ENCODE peak calls at places on chromosomes 12 and 14, in four cellular contexts. V, D, X and T are unnamed samples.

GRCh38 chr12:54593135-54593534 is 4.7 kb upstream of the PPP1R1A start:
- DNase-seq in D (no peak), X (no peak), V (no peak), T (no peak)

GRCh38 chr12:108616941-108617858 is 16.5 kb downstream of the SELPLG start:
- DNase-seq in D (no peak), X (peak), V (no peak), T (no peak)

GRCh38 chr12:55829967-55830600 is 697 bp upstream of the DNAJC14 start:
- DNase-seq in D (peak), V (peak), X (no peak), T (no peak)

GRCh38 chr14:37602605-37603453 is 7.4 kb downstream of the TTC6 start:
- DNase-seq in D (no peak), X (no peak), V (no peak), T (peak)

GRCh38 chr12:21852251-21852650 is 77.7 kb upstream of the KCNJ8 start:
- DNase-seq in X (no peak), D (no peak), V (peak), T (no peak)

GRCh38 chr12:96041181-96041580 is 5.8 kb upstream of the LTA4H start:
- DNase-seq in D (no peak), V (no peak), X (no peak), T (no peak)

GRCh38 chr14:67486890-67487289 is 1.6 kb downstream of the TMEM229B start:
- DNase-seq in X (no peak), D (no peak), V (no peak), T (no peak)

GRCh38 chr14:91299483-91300115 is 55.1 kb upstream of the GPR68 start:
- DNase-seq in X (no peak), V (no peak), D (no peak), T (no peak)

GRCh38 chr12:64099430-64099829 is 122.7 kb downstream of the KICS2 start:
- DNase-seq in D (no peak), V (peak), X (no peak), T (no peak)

GRCh38 chr14:42980419-42980818 is 1373.7 kb downstream of the LRFN5 start:
- DNase-seq in V (no peak), X (no peak), D (no peak), T (no peak)

GRCh38 chr14:61229475-61229888 is 51.7 kb downstream of the TMEM30B start:
- DNase-seq in V (no peak), D (no peak), X (no peak), T (peak)
- TF ChIP-seq PBX3 in V (no peak), D (no peak), X (no peak), T (no peak)

GRCh38 chr12:84817297-84817696 is 95.3 kb downstream of the SLC6A15 start:
- DNase-seq in D (no peak), X (no peak), V (no peak), T (no peak)
- TF ChIP-seq PBX3 in D (no peak), X (no peak), V (no peak), T (no peak)

DNA sequence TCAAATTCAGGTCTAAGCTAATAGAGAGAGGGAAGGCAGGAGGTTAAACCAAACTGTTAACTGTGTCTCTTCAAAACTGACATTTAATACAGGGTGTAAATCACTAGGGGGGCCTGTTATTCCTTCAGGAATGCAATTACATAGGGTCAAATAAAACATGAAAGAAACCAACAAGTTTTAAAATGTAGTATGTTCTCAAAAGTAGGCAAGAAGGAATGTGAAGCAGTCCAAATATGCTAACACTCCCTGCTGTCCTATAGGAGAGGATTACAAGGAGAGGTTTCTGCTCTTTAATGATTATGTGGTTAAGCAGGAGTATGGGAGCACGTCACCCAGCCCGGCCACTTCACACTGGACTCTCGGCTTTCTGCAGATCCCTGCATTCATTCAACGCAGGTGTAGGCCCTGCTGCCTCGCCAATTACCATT is 42.5 kb upstream of the BMP4 start:
- DNase-seq in X (no peak), V (peak), D (no peak), T (peak)
- TF ChIP-seq PBX3 in X (no peak), V (no peak), D (no peak), T (no peak)

DNA sequence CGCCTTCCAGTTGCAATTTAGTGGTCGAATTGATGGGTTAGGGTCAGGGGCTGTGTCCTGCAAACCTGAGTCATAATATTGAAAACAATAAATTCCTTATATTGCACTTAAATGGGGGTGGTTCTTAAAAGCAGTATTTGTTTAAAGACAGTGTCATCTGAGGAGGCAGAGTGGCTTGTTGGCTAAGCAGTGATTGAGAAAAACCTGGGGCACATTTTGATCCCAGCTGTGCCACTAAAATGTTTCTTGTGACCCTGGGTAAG is 48.4 kb downstream of the FBXW8 start:
- DNase-seq in X (no peak), V (no peak), D (no peak), T (no peak)
- TF ChIP-seq PBX3 in X (no peak), V (no peak), D (no peak), T (no peak)

GRCh38 chr14:29554335-29554734 is 373.3 kb downstream of the PRKD1 start:
- DNase-seq in X (no peak), D (no peak), V (no peak), T (no peak)

GRCh38 chr14:29545714-29546113 is 381.9 kb downstream of the PRKD1 start:
- DNase-seq in X (no peak), D (no peak), V (no peak), T (no peak)

GRCh38 chr14:29553427-29553826 is 374.2 kb downstream of the PRKD1 start:
- DNase-seq in D (no peak), V (no peak), X (no peak), T (no peak)

GRCh38 chr14:29548948-29549370 is 378.7 kb downstream of the PRKD1 start:
- DNase-seq in D (peak), X (peak), V (peak), T (peak)
- TF ChIP-seq PBX3 in D (no peak), X (no peak), V (no peak), T (no peak)

DNA sequence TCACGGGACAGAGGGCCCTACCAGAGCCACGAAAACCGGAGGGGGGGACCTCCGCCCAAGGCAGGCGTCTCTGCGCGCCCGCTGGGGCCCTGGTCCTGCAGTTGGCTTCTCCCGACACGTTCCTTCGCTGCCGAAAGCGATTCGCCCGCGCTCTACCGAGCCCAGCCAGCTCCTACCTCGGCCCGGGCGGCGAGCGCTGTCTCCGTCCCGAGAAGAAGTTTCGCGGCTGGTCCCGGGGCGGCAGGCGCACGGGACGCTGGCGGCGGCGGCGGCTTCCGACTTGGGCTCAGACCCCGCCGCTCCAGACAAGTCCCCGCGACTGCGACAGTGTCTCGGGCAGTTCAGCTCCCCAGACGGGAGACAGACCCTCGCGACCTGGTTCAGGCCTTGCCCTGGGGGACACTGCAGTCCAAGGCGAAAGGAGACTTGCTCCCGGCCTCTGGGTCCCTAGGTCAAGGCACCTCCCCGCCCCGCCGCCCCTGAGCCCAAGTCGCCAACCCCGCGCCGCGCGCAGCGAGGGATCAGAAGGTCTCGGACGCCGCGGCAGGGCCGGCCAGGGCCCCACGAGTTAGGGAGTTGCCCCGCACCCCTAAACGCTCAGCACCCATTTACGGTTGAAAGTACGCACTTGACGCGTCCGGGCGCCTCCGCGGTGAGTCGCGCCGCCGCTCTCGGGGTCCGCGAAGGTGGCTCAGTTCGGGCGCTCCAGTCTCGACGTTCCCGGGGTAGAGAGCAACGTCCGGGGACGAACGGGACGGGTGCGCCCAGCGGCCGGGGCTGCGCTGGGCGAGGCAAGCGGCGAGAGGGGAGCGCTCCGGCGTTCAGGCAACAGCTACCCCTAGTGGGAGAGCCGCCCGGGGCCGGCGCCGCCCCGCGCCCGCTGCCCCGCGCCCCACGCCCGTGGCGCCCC is 1.4 kb upstream of the DIO3 start:
- DNase-seq in X (no peak), V (no peak), D (peak), T (no peak)
- TF ChIP-seq PBX3 in X (no peak), V (no peak), D (no peak), T (no peak)

DNA sequence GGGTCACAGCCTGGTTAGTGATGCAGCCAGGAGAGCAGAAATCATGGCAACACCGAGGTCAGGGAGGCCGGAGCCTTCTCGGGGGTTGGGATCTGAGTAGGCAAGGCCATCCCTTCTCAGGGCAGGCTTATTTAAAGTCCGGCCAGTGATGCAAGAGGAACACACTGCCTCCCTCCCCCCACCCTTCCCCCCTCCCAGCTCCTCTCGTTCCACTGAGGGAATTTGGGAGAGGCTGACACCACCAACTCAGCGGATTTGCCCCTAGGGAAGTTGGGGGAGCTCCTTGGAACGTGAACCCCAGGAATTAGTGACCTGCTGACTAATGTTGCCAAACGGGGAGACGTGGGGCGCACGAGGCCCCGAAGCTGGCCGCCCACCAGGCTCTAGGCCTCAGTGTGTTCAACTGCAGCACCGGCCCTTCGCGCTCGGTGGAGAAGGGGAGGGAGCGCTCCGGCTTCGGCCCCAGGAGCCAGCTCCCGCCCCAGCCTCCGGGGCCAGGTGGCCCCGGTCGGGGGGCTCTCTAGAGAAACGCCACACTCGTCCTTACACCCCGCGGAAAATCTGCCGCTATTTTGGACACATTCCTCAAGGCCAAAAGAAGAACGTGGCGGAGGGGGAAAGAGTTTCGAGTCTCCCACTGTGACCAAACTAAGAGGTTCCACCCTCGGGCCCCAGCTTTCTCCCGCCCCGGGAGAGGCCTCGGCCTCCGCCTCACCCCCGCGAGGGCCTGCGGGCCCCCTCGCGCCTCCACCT is 1.6 kb downstream of the CTDSP2 start:
- DNase-seq in V (peak), X (no peak), D (peak), T (peak)
- TF ChIP-seq PBX3 in V (no peak), X (no peak), D (no peak), T (no peak)